ENCODE peak calls at places on chromosome 2, in six cellular contexts. One of them, this sample, is unnamed.

GRCh38 chr2:64636105-64636873 is 17.4 kb downstream of the SERTAD2 start:
- DNase-seq in endodermal cell: no peak
- DNase-seq in CD8-positive, alpha-beta memory T cell: no peak
- DNase-seq in aorta: no peak
- DNase-seq in coronary artery: no peak
- DNase-seq in lung: no peak
- DNase-seq in this sample: peak; percentile 67

GRCh38 chr2:43133708-43134570 is 92.5 kb downstream of the ZFP36L2 start:
- DNase-seq in endodermal cell: peak; percentile 49
- DNase-seq in CD8-positive, alpha-beta memory T cell: peak; percentile 97
- DNase-seq in aorta: peak; percentile 77
- DNase-seq in coronary artery: no peak
- DNase-seq in lung: no peak
- DNase-seq in this sample: no peak

GRCh38 chr2:19021721-19022120 is 336.7 kb downstream of the OSR1 start:
- DNase-seq in endodermal cell: no peak
- DNase-seq in CD8-positive, alpha-beta memory T cell: no peak
- DNase-seq in aorta: no peak
- DNase-seq in coronary artery: no peak
- DNase-seq in lung: no peak
- DNase-seq in this sample: no peak

GRCh38 chr2:225037374-225038075 is 4.7 kb downstream of the DOCK10 start:
- DNase-seq in endodermal cell: no peak
- DNase-seq in CD8-positive, alpha-beta memory T cell: no peak
- DNase-seq in aorta: no peak
- DNase-seq in coronary artery: no peak
- DNase-seq in lung: no peak
- DNase-seq in this sample: no peak

GRCh38 chr2:70659551-70659950 is 105.9 kb upstream of the TGFA start:
- DNase-seq in endodermal cell: peak; percentile 42
- DNase-seq in CD8-positive, alpha-beta memory T cell: no peak
- DNase-seq in aorta: no peak
- DNase-seq in coronary artery: peak; percentile 33
- DNase-seq in lung: no peak
- DNase-seq in this sample: no peak

GRCh38 chr2:221549143-221549542 is 23.0 kb downstream of the EPHA4 start:
- DNase-seq in endodermal cell: no peak
- DNase-seq in CD8-positive, alpha-beta memory T cell: no peak
- DNase-seq in aorta: no peak
- DNase-seq in coronary artery: no peak
- DNase-seq in lung: no peak
- DNase-seq in this sample: no peak

GRCh38 chr2:232697059-232697806 is at the start of gene GIGYF2:
- DNase-seq in endodermal cell: peak; percentile 100
- DNase-seq in CD8-positive, alpha-beta memory T cell: peak; percentile 83
- DNase-seq in aorta: peak; percentile 97
- DNase-seq in coronary artery: peak; percentile 99
- DNase-seq in lung: peak; percentile 97
- DNase-seq in this sample: peak; percentile 98

GRCh38 chr2:167192833-167193232 is 304.6 kb downstream of the XIRP2 start:
- DNase-seq in endodermal cell: no peak
- DNase-seq in CD8-positive, alpha-beta memory T cell: no peak
- DNase-seq in aorta: no peak
- DNase-seq in coronary artery: no peak
- DNase-seq in lung: no peak
- DNase-seq in this sample: no peak

GRCh38 chr2:69570474-69570873 is 73.1 kb downstream of the AAK1 start:
- DNase-seq in endodermal cell: no peak
- DNase-seq in CD8-positive, alpha-beta memory T cell: no peak
- DNase-seq in aorta: no peak
- DNase-seq in coronary artery: no peak
- DNase-seq in lung: no peak
- DNase-seq in this sample: no peak

GRCh38 chr2:120520929-120521912 is 175.3 kb downstream of the INHBB start:
- DNase-seq in endodermal cell: peak; percentile 90
- DNase-seq in CD8-positive, alpha-beta memory T cell: no peak
- DNase-seq in aorta: no peak
- DNase-seq in coronary artery: no peak
- DNase-seq in lung: peak; percentile 56
- DNase-seq in this sample: peak; percentile 85

GRCh38 chr2:209277444-209277843 is 146.4 kb upstream of the MAP2 start:
- DNase-seq in endodermal cell: no peak
- DNase-seq in CD8-positive, alpha-beta memory T cell: no peak
- DNase-seq in aorta: no peak
- DNase-seq in coronary artery: no peak
- DNase-seq in lung: no peak
- DNase-seq in this sample: no peak

GRCh38 chr2:37627715-37628114 is 43.7 kb downstream of the CDC42EP3 start:
- DNase-seq in endodermal cell: no peak
- DNase-seq in CD8-positive, alpha-beta memory T cell: no peak
- DNase-seq in aorta: no peak
- DNase-seq in coronary artery: no peak
- DNase-seq in lung: no peak
- DNase-seq in this sample: no peak

GRCh38 chr2:221641181-221641871 is 69.2 kb upstream of the EPHA4 start:
- DNase-seq in endodermal cell: no peak
- DNase-seq in CD8-positive, alpha-beta memory T cell: no peak
- DNase-seq in aorta: no peak
- DNase-seq in coronary artery: no peak
- DNase-seq in lung: peak; percentile 61
- DNase-seq in this sample: no peak

GRCh38 chr2:39512941-39513340 is 75.9 kb upstream of the MAP4K3 start:
- DNase-seq in endodermal cell: no peak
- DNase-seq in CD8-positive, alpha-beta memory T cell: no peak
- DNase-seq in aorta: no peak
- DNase-seq in coronary artery: no peak
- DNase-seq in lung: no peak
- DNase-seq in this sample: no peak

GRCh38 chr2:23655862-23656596 is 270.9 kb downstream of the ATAD2B start:
- DNase-seq in endodermal cell: no peak
- DNase-seq in CD8-positive, alpha-beta memory T cell: no peak
- DNase-seq in aorta: no peak
- DNase-seq in coronary artery: no peak
- DNase-seq in lung: no peak
- DNase-seq in this sample: no peak

GRCh38 chr2:5798083-5798482 is 105.9 kb downstream of the SOX11 start:
- DNase-seq in endodermal cell: no peak
- DNase-seq in CD8-positive, alpha-beta memory T cell: no peak
- DNase-seq in aorta: no peak
- DNase-seq in coronary artery: no peak
- DNase-seq in lung: no peak
- DNase-seq in this sample: no peak

GRCh38 chr2:121710470-121711170 is 26.1 kb downstream of the NIFK start:
- DNase-seq in endodermal cell: no peak
- DNase-seq in CD8-positive, alpha-beta memory T cell: no peak
- DNase-seq in aorta: no peak
- DNase-seq in coronary artery: no peak
- DNase-seq in lung: no peak
- DNase-seq in this sample: no peak

GRCh38 chr2:235921508-235922260 is 246.5 kb downstream of the GBX2 start:
- DNase-seq in endodermal cell: no peak
- DNase-seq in CD8-positive, alpha-beta memory T cell: no peak
- DNase-seq in aorta: no peak
- DNase-seq in coronary artery: no peak
- DNase-seq in lung: no peak
- DNase-seq in this sample: no peak

GRCh38 chr2:233062946-233063268 is 2.8 kb downstream of the INPP5D start:
- DNase-seq in endodermal cell: no peak
- DNase-seq in CD8-positive, alpha-beta memory T cell: peak; percentile 45
- DNase-seq in aorta: no peak
- DNase-seq in coronary artery: no peak
- DNase-seq in lung: no peak
- DNase-seq in this sample: no peak

GRCh38 chr2:36655456-36655855 is 41.1 kb upstream of the VIT start:
- DNase-seq in endodermal cell: no peak
- DNase-seq in CD8-positive, alpha-beta memory T cell: no peak
- DNase-seq in aorta: no peak
- DNase-seq in coronary artery: no peak
- DNase-seq in lung: no peak
- DNase-seq in this sample: no peak

GRCh38 chr2:202705446-202706020 is 70.8 kb downstream of the FAM117B start:
- DNase-seq in endodermal cell: no peak
- DNase-seq in CD8-positive, alpha-beta memory T cell: no peak
- DNase-seq in aorta: no peak
- DNase-seq in coronary artery: no peak
- DNase-seq in lung: no peak
- DNase-seq in this sample: no peak

GRCh38 chr2:45986509-45986908 is 310.7 kb upstream of the EPAS1 start:
- DNase-seq in endodermal cell: peak; percentile 36
- DNase-seq in CD8-positive, alpha-beta memory T cell: no peak
- DNase-seq in aorta: peak; percentile 85
- DNase-seq in coronary artery: peak; percentile 55
- DNase-seq in lung: peak; percentile 37
- DNase-seq in this sample: no peak

GRCh38 chr2:104872034-104872865 is 18.3 kb downstream of the POU3F3 start:
- DNase-seq in endodermal cell: peak; percentile 87
- DNase-seq in CD8-positive, alpha-beta memory T cell: no peak
- DNase-seq in aorta: no peak
- DNase-seq in coronary artery: no peak
- DNase-seq in lung: no peak
- DNase-seq in this sample: no peak

GRCh38 chr2:65661980-65662653 is 229.7 kb upstream of the SPRED2 start:
- DNase-seq in endodermal cell: no peak
- DNase-seq in CD8-positive, alpha-beta memory T cell: no peak
- DNase-seq in aorta: no peak
- DNase-seq in coronary artery: no peak
- DNase-seq in lung: no peak
- DNase-seq in this sample: no peak

GRCh38 chr2:101349893-101350662 is 37.2 kb downstream of the CREG2 start:
- DNase-seq in endodermal cell: no peak
- DNase-seq in CD8-positive, alpha-beta memory T cell: no peak
- DNase-seq in aorta: no peak
- DNase-seq in coronary artery: no peak
- DNase-seq in lung: no peak
- DNase-seq in this sample: no peak

GRCh38 chr2:225177098-225177497 is 134.8 kb upstream of the DOCK10 start:
- DNase-seq in endodermal cell: no peak
- DNase-seq in CD8-positive, alpha-beta memory T cell: no peak
- DNase-seq in aorta: no peak
- DNase-seq in coronary artery: no peak
- DNase-seq in lung: no peak
- DNase-seq in this sample: no peak

GRCh38 chr2:113390133-113390849 is 47.2 kb upstream of the ZNG1B start:
- DNase-seq in endodermal cell: peak; percentile 88
- DNase-seq in CD8-positive, alpha-beta memory T cell: peak; percentile 81
- DNase-seq in aorta: no peak
- DNase-seq in coronary artery: no peak
- DNase-seq in lung: peak; percentile 70
- DNase-seq in this sample: peak; percentile 73

GRCh38 chr2:226793615-226794014 is 6.0 kb downstream of the IRS1 start:
- DNase-seq in endodermal cell: no peak
- DNase-seq in CD8-positive, alpha-beta memory T cell: no peak
- DNase-seq in aorta: no peak
- DNase-seq in coronary artery: no peak
- DNase-seq in lung: no peak
- DNase-seq in this sample: no peak

GRCh38 chr2:230716588-230716987 is 3.9 kb downstream of the CAB39 start:
- DNase-seq in endodermal cell: no peak
- DNase-seq in CD8-positive, alpha-beta memory T cell: no peak
- DNase-seq in aorta: no peak
- DNase-seq in coronary artery: no peak
- DNase-seq in lung: no peak
- DNase-seq in this sample: no peak

GRCh38 chr2:230714122-230714453 is 1.4 kb downstream of the CAB39 start:
- DNase-seq in endodermal cell: no peak
- DNase-seq in CD8-positive, alpha-beta memory T cell: peak; percentile 50
- DNase-seq in aorta: no peak
- DNase-seq in coronary artery: no peak
- DNase-seq in lung: no peak
- DNase-seq in this sample: peak; percentile 36

GRCh38 chr2:230713331-230714121 is 884 bp downstream of the CAB39 start:
- DNase-seq in endodermal cell: peak; percentile 80
- DNase-seq in CD8-positive, alpha-beta memory T cell: peak; percentile 58
- DNase-seq in aorta: peak; percentile 62
- DNase-seq in coronary artery: peak; percentile 76
- DNase-seq in lung: peak; percentile 44
- DNase-seq in this sample: peak; percentile 38

GRCh38 chr2:230717595-230717994 is 5.0 kb downstream of the CAB39 start:
- DNase-seq in endodermal cell: peak; percentile 82
- DNase-seq in CD8-positive, alpha-beta memory T cell: no peak
- DNase-seq in aorta: no peak
- DNase-seq in coronary artery: no peak
- DNase-seq in lung: no peak
- DNase-seq in this sample: no peak

GRCh38 chr2:230715201-230715600 is 2.6 kb downstream of the CAB39 start:
- DNase-seq in endodermal cell: peak; percentile 22
- DNase-seq in CD8-positive, alpha-beta memory T cell: no peak
- DNase-seq in aorta: no peak
- DNase-seq in coronary artery: no peak
- DNase-seq in lung: no peak
- DNase-seq in this sample: no peak
- H3K4me3 ChIP-seq in endodermal cell: peak overlapping the region; percentile 93
- H3K4me3 ChIP-seq in CD8-positive, alpha-beta memory T cell: peak overlapping the region; percentile 96
- H3K4me3 ChIP-seq in aorta: no peak overlapping the region
- H3K4me3 ChIP-seq in coronary artery: peak overlapping the region; percentile 24
- H3K4me3 ChIP-seq in lung: no peak overlapping the region
- H3K4me3 ChIP-seq in this sample: no peak overlapping the region

DNA sequence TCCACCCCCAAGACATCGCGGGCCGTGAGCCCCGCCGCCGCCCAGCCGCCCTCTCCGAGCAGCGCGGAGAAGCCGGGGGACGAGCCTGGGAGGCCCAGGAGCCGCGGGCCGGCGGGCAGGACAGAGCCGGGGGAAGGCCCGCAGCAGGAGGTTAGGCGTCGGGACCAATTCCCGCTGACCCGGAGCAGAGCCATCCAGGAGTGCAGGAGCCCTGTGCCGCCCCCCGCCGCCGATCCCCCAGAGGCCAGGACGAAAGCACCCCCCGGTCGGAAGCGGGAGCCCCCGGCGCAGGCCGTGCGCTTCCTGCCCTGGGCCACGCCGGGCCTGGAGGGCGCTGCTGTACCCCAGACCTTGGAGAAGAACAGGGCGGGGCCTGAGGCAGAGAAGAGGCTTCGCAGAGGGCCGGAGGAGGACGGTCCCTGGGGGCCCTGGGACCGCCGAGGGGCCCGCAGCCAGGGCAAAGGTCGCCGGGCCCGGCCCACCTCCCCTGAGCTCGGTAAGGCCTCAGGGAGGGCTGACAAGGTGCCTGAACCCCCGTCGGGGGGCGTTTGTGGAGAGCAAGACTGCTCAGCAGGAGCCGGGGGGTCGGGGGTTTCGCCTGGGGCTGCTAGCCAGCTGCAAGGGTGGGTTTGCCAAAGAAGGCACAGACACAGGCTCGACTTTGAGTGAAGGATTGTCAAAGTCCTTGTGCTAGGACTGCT is 14.3 kb downstream of the SPEG start:
- DNase-seq in endodermal cell: peak; percentile 86
- DNase-seq in CD8-positive, alpha-beta memory T cell: peak; percentile 38
- DNase-seq in aorta: peak; percentile 42
- DNase-seq in coronary artery: no peak
- DNase-seq in lung: no peak
- DNase-seq in this sample: no peak
- H3K4me3 ChIP-seq in endodermal cell: no peak overlapping the region
- H3K4me3 ChIP-seq in CD8-positive, alpha-beta memory T cell: no peak overlapping the region
- H3K4me3 ChIP-seq in aorta: peak overlapping the region; percentile 11
- H3K4me3 ChIP-seq in coronary artery: peak overlapping the region; percentile 83
- H3K4me3 ChIP-seq in lung: no peak overlapping the region
- H3K4me3 ChIP-seq in this sample: no peak overlapping the region

GRCh38 chr2:15939854-15940660 is at the start of gene MYCN:
- DNase-seq in endodermal cell: peak; percentile 96
- DNase-seq in CD8-positive, alpha-beta memory T cell: peak; percentile 46
- DNase-seq in aorta: no peak
- DNase-seq in coronary artery: no peak
- DNase-seq in lung: no peak
- DNase-seq in this sample: peak; percentile 99
- H3K4me3 ChIP-seq in endodermal cell: peak within 1 kb of the TSS; percentile 87
- H3K4me3 ChIP-seq in CD8-positive, alpha-beta memory T cell: no peak within 1 kb of the TSS
- H3K4me3 ChIP-seq in aorta: peak within 1 kb of the TSS; percentile 23
- H3K4me3 ChIP-seq in coronary artery: peak within 1 kb of the TSS; percentile 75
- H3K4me3 ChIP-seq in lung: peak within 1 kb of the TSS; percentile 15
- H3K4me3 ChIP-seq in this sample: peak within 1 kb of the TSS; percentile 67

GRCh38 chr2:74501335-74502071 is 2.1 kb upstream of the LBX2 start:
- DNase-seq in endodermal cell: peak; percentile 60
- DNase-seq in CD8-positive, alpha-beta memory T cell: no peak
- DNase-seq in aorta: no peak
- DNase-seq in coronary artery: no peak
- DNase-seq in lung: no peak
- DNase-seq in this sample: peak; percentile 91
- H3K4me3 ChIP-seq in endodermal cell: no peak overlapping the region
- H3K4me3 ChIP-seq in CD8-positive, alpha-beta memory T cell: no peak overlapping the region
- H3K4me3 ChIP-seq in aorta: no peak overlapping the region
- H3K4me3 ChIP-seq in coronary artery: no peak overlapping the region
- H3K4me3 ChIP-seq in lung: no peak overlapping the region
- H3K4me3 ChIP-seq in this sample: peak overlapping the region; percentile 13